ENCODE peak calls at places on chromosome 14, in four cellular contexts. I, C, F and L are unnamed samples.

GRCh38 chr14:95664546-95664945 is 21.7 kb upstream of the TCL1B start:
- DNase-seq in I (no peak), F (no peak), C (no peak), L (no peak)

GRCh38 chr14:29553427-29553826 is 374.2 kb downstream of the PRKD1 start:
- DNase-seq in I (no peak), C (no peak), F (no peak), L (no peak)

GRCh38 chr14:89303452-89304435 is 113.3 kb downstream of the FOXN3 start:
- DNase-seq in F (peak), C (peak), I (peak), L (peak)

GRCh38 chr14:98177551-98177950 is 1094.4 kb downstream of the BCL11B start:
- DNase-seq in I (no peak), F (no peak), C (no peak), L (no peak)

GRCh38 chr14:72745546-72745945 is 148.4 kb downstream of the DPF3 start:
- DNase-seq in F (peak), I (peak), C (peak), L (peak)

GRCh38 chr14:23095196-23096108 is at the start of gene C14orf119:
- DNase-seq in C (peak), I (peak), F (peak), L (peak)

GRCh38 chr14:105021656-105022275 is 883 bp upstream of the CDCA4 start:
- DNase-seq in I (peak), F (no peak), C (peak), L (peak)

GRCh38 chr14:104387000-104387384 is 192.6 kb upstream of the C14orf180 start:
- DNase-seq in C (no peak), F (no peak), I (no peak), L (no peak)

GRCh38 chr14:21408152-21408551 is 24.3 kb upstream of the SUPT16H start:
- DNase-seq in C (peak), I (peak), F (peak), L (peak)

DNA sequence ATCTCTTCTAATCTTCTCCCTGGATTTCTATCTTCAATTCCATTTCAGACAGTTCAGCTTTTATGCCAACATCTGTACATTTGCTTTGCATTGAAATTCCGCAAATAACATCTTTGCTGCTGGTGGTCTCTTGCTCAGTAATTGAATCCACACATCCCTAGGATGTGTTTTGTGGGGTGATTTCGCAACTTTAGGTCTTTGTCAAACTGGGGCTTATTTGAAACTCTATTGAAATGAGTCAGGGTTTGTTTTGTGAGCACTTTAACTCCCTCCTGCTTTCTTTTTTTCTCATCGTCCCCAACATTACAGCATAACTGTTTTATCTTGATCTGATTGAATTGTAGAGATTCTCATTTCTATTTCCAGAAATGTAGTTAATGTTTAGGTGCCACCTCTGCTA is 404.3 kb downstream of the NPAS3 start:
- DNase-seq in I (peak), F (no peak), C (peak), L (peak)
- H3K4me3 ChIP-seq in I (no peak), F (no peak), C (no peak), L (no peak)

GRCh38 chr14:67440513-67440912 is 28.5 kb upstream of the PLEK2 start:
- DNase-seq in F (no peak), I (no peak), C (no peak), L (no peak)

GRCh38 chr14:67432088-67432564 is 20.2 kb upstream of the PLEK2 start:
- DNase-seq in I (no peak), C (no peak), F (peak), L (no peak)

GRCh38 chr14:67438969-67439368 is 27.0 kb upstream of the PLEK2 start:
- DNase-seq in C (no peak), I (no peak), F (no peak), L (no peak)

GRCh38 chr14:67435603-67436002 is 23.6 kb upstream of the PLEK2 start:
- DNase-seq in I (no peak), F (no peak), C (no peak), L (no peak)

DNA sequence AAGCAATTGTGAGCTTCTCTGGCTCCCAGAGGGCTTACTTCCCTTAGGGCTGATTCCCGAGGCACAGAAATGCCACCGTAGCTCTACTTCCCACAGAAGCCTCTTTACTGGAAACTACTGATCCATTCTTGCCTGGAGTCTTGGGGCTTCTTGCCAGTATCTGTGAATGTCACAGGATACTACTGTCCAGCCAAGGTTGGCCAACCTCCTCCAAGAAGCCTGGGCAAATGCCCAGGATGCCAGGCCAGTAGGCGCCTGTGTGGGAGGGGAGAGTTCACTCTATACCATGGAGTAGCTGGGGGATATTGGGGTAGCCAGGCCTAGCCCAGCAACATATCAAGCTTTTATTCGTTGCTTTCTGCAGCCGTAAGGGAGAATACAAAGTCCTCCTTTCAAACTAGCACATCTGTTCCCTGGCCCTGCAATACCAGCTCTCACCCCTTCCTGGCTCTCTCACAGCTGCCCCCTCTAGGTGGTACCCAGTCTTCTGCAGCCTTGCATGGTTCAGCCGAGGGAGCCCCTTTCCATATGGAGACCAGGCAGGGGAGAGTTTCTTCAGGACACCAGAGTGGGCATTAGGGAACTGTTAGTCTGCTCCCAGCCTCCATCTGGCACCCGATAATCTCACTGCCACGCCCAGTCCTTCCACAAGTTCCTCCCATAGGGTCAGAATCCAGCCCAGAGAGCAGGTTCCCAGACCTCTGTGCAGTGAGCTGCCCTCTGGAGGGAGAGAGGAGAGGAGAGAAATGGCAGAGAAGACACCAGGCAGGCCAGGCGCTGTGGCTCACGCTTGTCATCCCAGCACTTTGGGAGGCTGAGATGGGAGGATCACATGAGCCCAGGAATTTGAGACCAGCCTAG is 24.3 kb upstream of the PLEK2 start:
- DNase-seq in C (no peak), I (no peak), F (no peak), L (no peak)
- TF ChIP-seq CTCF in C (no peak), I (no peak), F (no peak), L (no peak)

DNA sequence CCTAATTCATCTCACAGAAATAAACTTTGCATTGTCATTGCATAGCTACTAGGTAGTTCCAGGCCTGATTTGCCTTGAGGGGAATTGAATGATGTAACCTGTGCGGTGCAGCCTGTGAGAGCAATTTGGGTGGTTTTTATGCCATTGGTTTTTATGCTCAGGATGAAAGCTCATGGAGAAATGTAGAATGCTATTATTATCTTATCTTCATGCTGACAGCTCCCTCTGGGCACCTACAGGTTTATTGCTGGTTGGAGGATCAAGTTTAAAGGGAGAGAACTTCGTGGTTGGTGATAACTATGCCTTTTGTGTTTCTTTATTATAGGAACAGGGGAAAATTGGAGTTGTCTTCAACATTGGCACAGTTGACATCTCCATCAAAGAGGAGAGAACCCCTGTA is 547.9 kb downstream of the DIO2 start:
- DNase-seq in I (no peak), F (no peak), C (no peak), L (no peak)
- H3K4me3 ChIP-seq in I (no peak), F (no peak), C (no peak), L (no peak)

DNA sequence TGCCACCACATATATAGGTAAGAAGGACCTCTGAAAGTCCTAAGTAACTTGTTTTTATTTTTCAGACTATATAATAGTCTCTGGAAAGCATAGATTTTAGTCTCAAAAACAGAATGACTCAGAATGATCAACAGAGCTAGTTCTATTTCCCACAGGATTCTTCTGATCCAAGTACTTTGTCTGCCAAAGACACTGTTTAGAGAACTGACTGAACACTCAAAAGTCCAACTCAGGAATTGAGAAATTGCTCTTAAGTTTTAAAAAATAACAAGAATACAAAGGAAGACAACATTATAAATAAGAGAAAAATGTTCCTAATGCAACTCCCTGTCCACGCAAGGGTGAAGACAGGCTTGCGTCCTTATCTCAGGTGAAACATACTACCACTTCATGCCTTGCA is 29.0 kb downstream of the LGMN start:
- DNase-seq in F (peak), I (no peak), C (peak), L (peak)
- TF ChIP-seq CTCF in F (no peak), I (no peak), C (no peak), L (no peak)

DNA sequence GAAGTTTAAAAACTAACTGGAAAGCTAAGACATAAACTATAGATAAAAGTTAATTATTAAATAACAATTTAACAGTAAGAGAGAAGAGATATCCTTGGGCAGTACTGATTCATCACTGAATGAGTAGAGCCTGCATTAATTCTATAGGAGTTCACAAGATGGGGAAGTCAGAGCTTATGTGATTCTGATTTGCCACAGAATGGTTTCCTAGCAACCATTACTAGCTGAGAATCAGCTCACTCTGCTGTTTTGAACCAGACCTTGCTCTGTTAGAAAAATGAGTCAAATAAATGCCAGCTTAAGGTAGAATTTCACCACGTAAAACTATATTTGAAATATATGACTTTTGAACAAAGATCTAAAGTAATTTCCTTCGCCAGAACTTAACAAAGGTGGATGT is 433.9 kb downstream of the FUT8 start:
- DNase-seq in I (no peak), F (no peak), C (no peak), L (no peak)
- H3K4me3 ChIP-seq in I (no peak), F (no peak), C (no peak), L (no peak)

DNA sequence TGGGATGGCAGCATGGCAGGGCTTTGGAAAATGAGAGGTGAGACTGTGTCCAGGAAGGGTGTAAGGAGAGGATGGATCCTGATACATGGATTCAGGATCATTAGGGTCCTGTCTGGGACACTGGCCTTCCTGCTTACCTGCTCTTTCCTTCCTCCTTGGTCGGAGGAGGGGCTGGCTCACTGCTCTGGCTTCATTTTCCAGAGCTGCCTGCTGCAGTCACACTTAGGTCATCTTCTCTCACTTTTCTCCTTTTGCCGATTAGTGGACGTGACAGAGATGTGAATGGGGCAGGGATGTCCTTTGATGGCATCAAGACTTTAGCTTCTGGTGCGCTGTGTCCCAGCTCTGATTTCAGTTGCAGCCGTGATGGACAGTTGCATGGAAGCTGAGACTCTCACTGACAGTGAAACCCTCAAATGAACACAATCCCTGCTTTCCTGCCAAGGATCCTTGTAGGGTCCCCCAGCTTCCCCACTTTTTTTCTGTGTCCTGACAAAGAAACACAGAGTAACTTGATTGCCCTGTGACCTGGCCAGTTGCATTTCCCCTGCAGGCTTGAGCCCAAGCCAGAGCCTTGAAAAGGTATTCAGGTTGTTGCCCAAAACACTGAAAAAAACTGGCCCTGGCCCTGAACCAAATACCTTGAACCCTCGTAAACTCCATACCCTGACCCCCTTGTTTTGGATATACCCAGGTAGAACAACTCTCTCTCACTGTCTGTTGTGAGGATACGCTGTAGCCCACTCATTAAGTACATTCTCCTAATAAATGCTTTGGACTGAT is 756 bp upstream of the CIDEB start:
- DNase-seq in F (no peak), C (no peak), I (no peak), L (no peak)
- TF ChIP-seq CTCF in F (no peak), C (no peak), I (no peak), L (no peak)